ENCODE peak calls at places on chromosome 21, in eight cellular contexts. L, Y, U, Z, S, W, G and O are unnamed samples.

GRCh38 chr21:25733859-25734653 is 648 bp downstream of the ATP5PF start:
- DNase-seq in L (no peak), Y (peak), U (peak), Z (no peak), S (peak), W (peak), G (peak), O (peak)

GRCh38 chr21:40575983-40576382 is 271.0 kb downstream of the DSCAM start:
- DNase-seq in L (no peak), Y (no peak), U (peak), Z (no peak), S (no peak), W (no peak), G (no peak), O (peak)

GRCh38 chr21:44736291-44737004 is 25.1 kb upstream of the TSPEAR start:
- DNase-seq in L (peak), Y (no peak), U (no peak), Z (no peak), S (no peak), W (no peak), G (no peak), O (no peak)

GRCh38 chr21:15772654-15773053 is 42.9 kb downstream of the USP25 start:
- DNase-seq in L (no peak), Y (no peak), U (peak), Z (no peak), S (no peak), W (no peak), G (no peak), O (no peak)

GRCh38 chr21:29155118-29155932 is 24.9 kb downstream of the MAP3K7CL start:
- DNase-seq in L (no peak), Y (peak), U (peak), Z (peak), S (peak), W (peak), G (peak), O (peak)

GRCh38 chr21:17644186-17644585 is 31.5 kb upstream of the BTG3 start:
- DNase-seq in L (no peak), Y (no peak), U (no peak), Z (no peak), S (no peak), W (no peak), G (no peak), O (no peak)

GRCh38 chr21:29237110-29238051 is 61.3 kb upstream of the BACH1 start:
- DNase-seq in L (no peak), Y (no peak), U (peak), Z (peak), S (no peak), W (no peak), G (no peak), O (no peak)

GRCh38 chr21:33975548-33976081 is 60.0 kb upstream of the ATP5PO start:
- DNase-seq in L (no peak), Y (no peak), U (peak), Z (no peak), S (no peak), W (no peak), G (no peak), O (peak)

GRCh38 chr21:25837545-25838263 is 102.9 kb downstream of the GABPA start:
- DNase-seq in L (no peak), Y (peak), U (peak), Z (no peak), S (no peak), W (no peak), G (no peak), O (peak)

DNA sequence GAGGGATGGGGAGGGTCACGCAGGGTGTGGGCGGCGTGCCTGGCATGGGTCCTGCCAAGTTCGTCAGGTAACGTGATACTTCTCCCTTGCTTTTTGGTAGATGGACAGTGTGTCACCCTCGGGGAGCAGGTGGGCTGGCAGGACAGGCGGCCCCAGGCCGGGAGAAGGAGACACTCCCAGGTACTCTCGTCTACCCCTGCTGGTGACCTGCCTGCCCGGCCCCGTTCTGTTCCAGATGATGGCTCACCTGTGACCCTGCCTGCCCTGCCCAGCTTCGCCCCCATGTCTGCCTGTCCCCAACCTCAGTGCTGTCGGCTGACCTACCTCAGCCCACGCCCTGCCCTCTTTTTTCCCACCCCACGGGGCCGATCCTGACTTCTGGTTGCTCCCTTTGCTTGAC is 144.7 kb downstream of the PCBP3 start:
- DNase-seq in L (no peak), Y (no peak), U (no peak), Z (no peak), S (no peak), W (no peak), G (no peak), O (no peak)
- TF ChIP-seq CTCF in L (no peak), Y (no peak), U (no peak), Z (no peak), S (no peak), W (no peak), G (no peak), O (no peak)

GRCh38 chr21:36945496-36946138 is 20.9 kb downstream of the HLCS start:
- DNase-seq in L (no peak), Y (peak), U (peak), Z (no peak), S (no peak), W (no peak), G (no peak), O (no peak)

GRCh38 chr21:36949171-36950141 is 17.0 kb downstream of the HLCS start:
- DNase-seq in L (no peak), Y (no peak), U (no peak), Z (no peak), S (no peak), W (peak), G (no peak), O (no peak)

GRCh38 chr21:36948686-36949085 is 17.8 kb downstream of the HLCS start:
- DNase-seq in L (no peak), Y (peak), U (peak), Z (no peak), S (no peak), W (no peak), G (no peak), O (no peak)

DNA sequence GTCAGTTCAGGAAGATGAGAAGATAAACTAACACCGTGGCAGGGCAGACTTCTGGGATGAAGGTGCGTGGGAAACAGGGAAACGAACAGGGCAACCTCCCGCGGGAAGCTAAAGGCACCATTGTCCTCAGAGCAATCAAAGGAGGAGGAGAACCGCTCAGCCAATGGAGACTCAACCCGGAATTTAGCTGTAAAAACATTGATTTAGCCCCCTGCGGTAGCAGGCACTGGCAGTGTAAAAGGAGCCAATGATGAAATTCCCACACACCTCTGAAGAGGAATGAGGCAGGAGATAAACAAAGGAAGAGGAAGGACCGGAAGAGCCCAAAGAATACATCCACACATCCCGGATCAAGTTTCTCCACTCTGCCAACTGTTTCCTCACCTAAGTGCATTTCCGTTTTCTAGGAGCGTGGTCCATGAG is 19.5 kb downstream of the HLCS start:
- DNase-seq in L (no peak), Y (no peak), U (no peak), Z (no peak), S (no peak), W (peak), G (no peak), O (no peak)
- H3K4me3 ChIP-seq in L (no peak), Y (no peak), U (no peak), Z (no peak), S (no peak), W (peak), G (no peak), O (no peak)

GRCh38 chr21:36710729-36711048 is 11.8 kb downstream of the SIM2 start:
- DNase-seq in L (no peak), Y (no peak), U (no peak), Z (no peak), S (no peak), W (peak), G (peak), O (no peak)
- TF ChIP-seq CTCF in L (no peak), Y (no peak), U (no peak), Z (no peak), S (no peak), W (no peak), G (no peak), O (no peak)

GRCh38 chr21:42921912-42922311 is 3.5 kb downstream of the ERVH48-1 start:
- DNase-seq in L (no peak), Y (no peak), U (no peak), Z (no peak), S (no peak), W (no peak), G (no peak), O (no peak)
- H3K4me3 ChIP-seq in L (no peak), Y (no peak), U (no peak), Z (no peak), S (no peak), W (no peak), G (no peak), O (no peak)

GRCh38 chr21:14725219-14725618 is 179.1 kb upstream of the SAMSN1 start:
- DNase-seq in L (no peak), Y (no peak), U (no peak), Z (no peak), S (no peak), W (no peak), G (no peak), O (no peak)

GRCh38 chr21:14718957-14719356 is 172.8 kb upstream of the SAMSN1 start:
- DNase-seq in L (no peak), Y (no peak), U (no peak), Z (no peak), S (no peak), W (no peak), G (no peak), O (no peak)

GRCh38 chr21:14722841-14723483 is 176.8 kb upstream of the SAMSN1 start:
- DNase-seq in L (no peak), Y (no peak), U (no peak), Z (no peak), S (no peak), W (peak), G (no peak), O (no peak)
- TF ChIP-seq CTCF in L (no peak), Y (no peak), U (no peak), Z (no peak), S (no peak), W (no peak), G (no peak), O (no peak)

DNA sequence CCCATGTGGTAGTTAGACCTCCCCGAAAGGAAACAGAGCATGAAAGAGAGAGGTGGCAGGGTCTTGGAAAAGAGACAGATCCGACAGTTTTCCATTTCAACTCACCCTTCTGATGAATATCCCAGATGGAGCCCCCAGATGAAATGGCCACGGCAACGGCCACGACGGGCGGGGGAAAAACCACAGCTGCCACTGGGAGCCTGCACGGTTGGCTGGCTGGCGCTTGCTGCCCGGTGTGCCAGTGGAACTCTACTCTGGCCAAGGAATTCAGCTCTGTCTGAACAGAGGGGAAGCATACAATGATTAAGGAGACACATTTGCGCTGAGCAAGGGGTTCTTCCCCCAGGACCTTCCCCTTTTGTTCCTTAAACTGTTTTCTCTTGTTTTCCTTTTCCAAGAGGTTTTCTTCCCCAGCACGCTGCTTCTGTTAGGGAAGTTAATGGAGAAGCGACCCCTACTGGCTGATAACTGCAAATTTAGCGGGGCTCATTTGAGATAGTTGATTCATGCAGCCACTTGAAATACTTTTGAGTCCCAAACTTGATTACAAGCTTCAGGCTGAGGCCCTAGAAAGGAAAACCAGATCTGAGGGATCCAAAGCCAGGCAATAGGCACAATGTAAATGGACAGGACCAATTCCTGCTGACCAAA is 1122.5 kb downstream of the NCAM2 start:
- DNase-seq in L (no peak), Y (peak), U (no peak), Z (no peak), S (no peak), W (peak), G (no peak), O (peak)
- H3K4me3 ChIP-seq in L (no peak), Y (no peak), U (no peak), Z (no peak), S (no peak), W (no peak), G (no peak), O (no peak)

GRCh38 chr21:27475363-27475955 is 508.6 kb upstream of the ADAMTS5 start:
- DNase-seq in L (no peak), Y (no peak), U (no peak), Z (no peak), S (no peak), W (no peak), G (peak), O (no peak)

GRCh38 chr21:27477321-27477720 is 510.4 kb upstream of the ADAMTS5 start:
- DNase-seq in L (no peak), Y (peak), U (peak), Z (no peak), S (no peak), W (no peak), G (no peak), O (no peak)

GRCh38 chr21:27480841-27481261 is 514.0 kb upstream of the ADAMTS5 start:
- DNase-seq in L (no peak), Y (no peak), U (peak), Z (no peak), S (no peak), W (no peak), G (no peak), O (peak)

DNA sequence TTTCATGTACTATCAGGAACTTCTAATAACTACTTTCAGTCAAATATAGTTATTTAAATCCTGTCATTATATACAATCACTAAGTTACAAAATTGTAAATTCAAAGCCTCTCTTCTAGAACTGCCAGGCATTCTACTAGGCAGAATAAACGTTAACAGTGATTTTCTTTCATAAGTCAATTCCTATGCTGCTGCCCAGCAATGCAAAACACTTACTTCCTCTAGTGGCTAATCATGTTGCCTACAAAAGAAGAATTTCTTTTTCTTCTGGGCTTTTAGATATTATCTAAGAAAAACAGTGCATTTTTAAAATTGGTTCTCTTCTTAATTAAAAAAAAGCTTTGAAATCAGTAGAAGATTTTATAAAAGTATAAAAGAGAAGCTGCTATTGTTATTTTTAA is 509.8 kb upstream of the ADAMTS5 start:
- DNase-seq in L (no peak), Y (peak), U (peak), Z (no peak), S (no peak), W (no peak), G (no peak), O (peak)
- TF ChIP-seq CTCF in L (peak), Y (peak), U (peak), Z (peak), S (peak), W (peak), G (peak), O (peak)